ENCODE peak calls at places on chromosomes 13 and 19, in eight cellular contexts. V, O, B, E, W, L, N and G are unnamed samples.
A peak's percentile ranks its signal among the peaks of the same experiment; 100 is the strongest.

GRCh38 chr13:95624020-95624419 is 20.5 kb downstream of the DZIP1 start:
- DNase-seq in W (no peak), E (no peak), B (no peak), L (peak; percentile 52), V (no peak), N (peak; percentile 32), O (no peak), G (no peak)

GRCh38 chr19:8585894-8586750 is 8.9 kb upstream of the MYO1F start:
- DNase-seq in E (peak; percentile 61), V (no peak), L (peak; percentile 61), B (peak; percentile 66), O (peak; percentile 64), W (no peak), N (peak; percentile 80), G (peak; percentile 74)

GRCh38 chr19:31749231-31749630 is 400.0 kb upstream of the TSHZ3 start:
- DNase-seq in L (no peak), W (peak; percentile 50), V (no peak), B (no peak), O (no peak), N (no peak), E (no peak), G (no peak)

GRCh38 chr19:28578786-28579505 is 634.0 kb downstream of the UQCRFS1 start:
- DNase-seq in N (peak; percentile 67), E (no peak), W (no peak), L (no peak), O (no peak), B (no peak), V (no peak), G (peak; percentile 34)

GRCh38 chr13:81568824-81569223 is 1227.9 kb upstream of the SPRY2 start:
- DNase-seq in E (no peak), W (no peak), B (no peak), V (no peak), O (no peak), N (no peak), L (no peak), G (no peak)

GRCh38 chr19:55042344-55042678 is 4.2 kb upstream of the GP6 start:
- DNase-seq in O (no peak), B (no peak), N (no peak), E (no peak), V (no peak), L (no peak), W (no peak), G (no peak)

GRCh38 chr13:27997904-27998522 is 9.5 kb upstream of the URAD start:
- DNase-seq in V (no peak), L (peak; percentile 59), N (peak; percentile 18), B (peak; percentile 65), W (no peak), E (peak; percentile 54), O (no peak), G (no peak)

GRCh38 chr13:96025283-96025682 is 27.9 kb downstream of the UGGT2 start:
- DNase-seq in E (no peak), W (no peak), B (no peak), L (no peak), V (no peak), O (no peak), N (no peak), G (no peak)

GRCh38 chr13:57123660-57124059 is 17.1 kb upstream of the PRR20A start:
- DNase-seq in E (no peak), B (no peak), W (no peak), O (no peak), V (peak; percentile 7), L (no peak), N (no peak), G (no peak)

GRCh38 chr13:97308735-97309429 is 86.7 kb downstream of the MBNL2 start:
- DNase-seq in O (no peak), N (no peak), L (peak; percentile 30), B (no peak), W (no peak), E (no peak), V (no peak), G (no peak)

GRCh38 chr13:51249767-51250741 is 27.9 kb downstream of the FAM124A start:
- DNase-seq in O (no peak), W (no peak), B (no peak), N (peak; percentile 24), L (no peak), V (no peak), E (no peak), G (no peak)

GRCh38 chr19:1849132-1849474 is 820 bp upstream of the REXO1 start:
- DNase-seq in L (no peak), B (no peak), V (no peak), N (no peak), E (no peak), O (no peak), W (no peak), G (no peak)

GRCh38 chr19:6066661-6067646 is 43.3 kb downstream of the RFX2 start:
- DNase-seq in E (peak; percentile 92), O (no peak), V (peak; percentile 88), L (peak; percentile 96), W (peak; percentile 83), B (peak; percentile 91), N (peak; percentile 56), G (peak; percentile 99)

GRCh38 chr13:23744315-23744714 is 144.9 kb downstream of the MIPEP start:
- DNase-seq in E (no peak), N (no peak), B (no peak), O (no peak), L (no peak), V (no peak), W (no peak), G (no peak)

GRCh38 chr13:43214124-43214523 is 190.7 kb downstream of the DNAJC15 start:
- DNase-seq in N (no peak), W (no peak), E (no peak), L (no peak), B (no peak), V (no peak), O (no peak), G (no peak)

GRCh38 chr13:112160558-112160957 is 93.6 kb downstream of the SOX1 start:
- DNase-seq in V (no peak), N (no peak), L (no peak), E (no peak), W (no peak), B (no peak), O (no peak), G (peak; percentile 56)
- H3K4me1 ChIP-seq in V (no peaks in the 10 kb centered on the region), N (no peaks in the 10 kb centered on the region), L (no peaks in the 10 kb centered on the region), E (no peaks in the 10 kb centered on the region), W (no peaks in the 10 kb centered on the region), B (peaks cover 6% of the 10 kb centered on the region), O (peaks cover 22% of the 10 kb centered on the region), G (no peaks in the 10 kb centered on the region)

DNA sequence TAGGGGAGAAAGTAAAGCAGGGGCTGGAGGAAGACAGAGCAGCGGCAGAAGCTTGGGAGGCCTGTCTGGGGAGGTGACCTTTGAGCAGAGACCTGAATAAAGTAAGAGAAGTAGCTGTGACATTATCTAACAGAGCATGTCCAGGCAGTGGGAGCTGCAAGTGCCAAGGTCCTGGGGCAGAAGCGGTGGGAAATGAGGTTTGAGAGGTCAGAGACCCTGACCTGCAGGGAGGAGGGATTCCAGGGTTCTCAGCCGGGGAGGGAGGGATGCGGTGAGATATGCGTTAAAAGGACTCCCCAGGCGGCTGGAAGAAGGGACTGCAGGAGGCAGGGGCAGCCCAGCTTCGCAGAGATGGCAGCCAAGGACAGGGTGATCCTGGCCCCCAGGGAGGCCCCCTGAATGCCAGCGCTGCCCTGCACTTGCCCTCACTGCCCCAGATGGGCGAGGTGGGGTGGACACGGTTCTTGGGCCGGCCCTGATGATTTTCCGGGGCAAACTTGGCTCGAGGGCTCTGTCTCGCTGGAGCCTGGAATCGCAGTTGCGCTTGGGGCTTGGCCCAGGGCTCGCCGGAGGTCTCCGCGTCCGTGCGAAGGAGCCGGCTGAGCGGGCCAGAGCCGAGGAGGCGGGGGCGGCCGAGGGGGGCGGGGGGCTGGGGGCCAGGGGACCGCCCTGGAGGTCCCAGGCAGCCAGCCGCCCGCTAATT is 3.2 kb downstream of the CRLF1 start:
- DNase-seq in L (peak; percentile 38), V (no peak), W (no peak), O (no peak), N (peak; percentile 55), E (no peak), B (no peak), G (no peak)
- TF ChIP-seq EP300 in L (no peak), V (no peak), W (no peak), O (no peak), N (no peak), E (no peak), B (no peak), G (no peak)

DNA sequence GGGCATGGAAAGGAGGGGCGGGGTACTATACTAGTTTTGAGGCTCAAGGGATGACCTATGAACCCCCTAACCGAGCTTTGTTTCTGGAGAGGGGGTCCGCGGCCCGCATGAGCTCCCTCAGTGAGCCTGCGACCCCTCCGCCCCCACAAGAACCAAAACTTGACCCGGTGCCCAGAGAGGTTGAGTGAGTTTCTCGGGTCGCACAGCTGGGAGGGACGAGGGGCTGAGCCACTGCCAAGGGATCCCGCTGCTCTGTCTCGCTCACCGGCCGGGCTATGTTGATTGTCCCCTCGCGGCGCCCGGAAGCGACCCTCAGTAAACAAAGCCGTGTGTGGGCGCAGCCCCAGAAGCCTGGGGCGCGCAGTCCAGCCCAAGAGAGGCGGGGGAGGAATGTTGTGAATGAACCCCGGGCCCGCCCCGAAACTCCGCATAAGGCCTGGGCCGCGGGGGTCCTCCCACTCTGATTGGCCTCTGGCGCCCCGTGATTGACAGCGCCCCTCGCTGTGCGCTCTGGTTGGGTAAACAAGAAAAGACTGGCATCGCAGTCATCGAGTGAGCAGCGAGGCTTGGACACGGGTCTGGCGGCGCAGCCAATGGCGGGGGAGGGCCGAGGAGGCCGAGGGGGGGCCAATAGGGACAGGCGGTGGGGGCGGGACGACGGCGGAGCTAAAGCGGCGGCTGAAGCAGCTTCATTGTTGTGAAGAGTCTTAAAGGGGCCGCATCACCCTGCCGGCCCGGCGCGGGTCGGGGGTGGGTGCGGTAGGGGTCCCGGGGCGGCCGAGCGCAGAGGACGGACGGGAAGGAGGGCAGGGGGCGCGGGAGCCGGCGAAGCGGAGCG is at the start of gene ZSWIM4:
- DNase-seq in E (peak; percentile 99), W (peak; percentile 99), B (peak; percentile 99), V (peak; percentile 98), L (peak; percentile 97), O (peak; percentile 97), N (peak; percentile 98), G (peak; percentile 100)
- TF ChIP-seq CTCF in E (no peak), W (no peak), B (no peak), V (no peak), L (no peak), O (no peak), N (no peak), G (no peak)

GRCh38 chr13:48222358-48223015 is 10.5 kb upstream of the ITM2B start:
- DNase-seq in E (no peak), B (peak; percentile 19), V (peak; percentile 65), W (peak; percentile 56), O (no peak), N (no peak), L (no peak), G (no peak)

GRCh38 chr13:48220592-48221300 is 12.3 kb upstream of the ITM2B start:
- DNase-seq in L (no peak), W (peak; percentile 44), E (no peak), O (no peak), N (no peak), V (no peak), B (no peak), G (no peak)

GRCh38 chr13:48221301-48222190 is 11.5 kb upstream of the ITM2B start:
- DNase-seq in N (no peak), L (no peak), V (peak; percentile 52), W (peak; percentile 52), B (no peak), E (no peak), O (no peak), G (no peak)

DNA sequence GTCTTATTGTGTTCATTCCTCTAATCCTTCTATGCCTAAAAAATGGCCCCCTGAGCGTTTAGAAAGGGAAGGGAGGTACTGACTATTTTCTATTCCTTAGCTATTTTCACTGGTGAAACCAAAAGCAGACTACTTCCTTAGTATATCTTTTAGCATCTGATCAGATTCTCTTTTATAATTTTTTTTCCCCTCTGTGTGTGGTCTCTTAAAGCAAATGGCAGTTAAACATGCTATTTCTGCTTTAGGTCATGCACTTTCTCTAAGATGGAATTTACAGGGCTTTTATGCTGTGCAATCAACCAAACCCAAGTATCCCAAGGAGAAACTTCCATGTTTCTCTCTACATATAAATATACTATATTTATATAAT is 10.0 kb upstream of the ITM2B start:
- DNase-seq in W (no peak), N (no peak), O (no peak), L (no peak), V (no peak), E (no peak), B (no peak), G (no peak)
- H3K4me1 ChIP-seq in W (peaks cover 12% of the 10 kb centered on the region), N (peaks cover 4% of the 10 kb centered on the region), O (no peaks in the 10 kb centered on the region), L (no peaks in the 10 kb centered on the region), V (peaks cover 30% of the 10 kb centered on the region), E (peaks cover 19% of the 10 kb centered on the region), B (peaks cover 29% of the 10 kb centered on the region), G (peaks cover 18% of the 10 kb centered on the region)